ENCODE peak calls at places on chromosomes 12 and 14, in five cellular contexts. One of them, this sample, is unnamed.

GRCh38 chr12:76020281-76020680 is 11.3 kb downstream of the PHLDA1 start:
- DNase-seq in astrocyte of the spinal cord: peak
- DNase-seq in fibroblast of pulmonary artery: peak
- DNase-seq in cardiac muscle cell: peak
- DNase-seq in endothelial cell of umbilical vein: no peak
- DNase-seq in this sample: peak

GRCh38 chr12:52464921-52465320 is 8.7 kb downstream of the KRT6C start:
- DNase-seq in endothelial cell of umbilical vein: no peak
- DNase-seq in cardiac muscle cell: no peak
- DNase-seq in fibroblast of pulmonary artery: no peak
- DNase-seq in astrocyte of the spinal cord: no peak
- DNase-seq in this sample: no peak

GRCh38 chr14:105532735-105533141 is 6.4 kb downstream of the TMEM121 start:
- DNase-seq in cardiac muscle cell: peak
- DNase-seq in astrocyte of the spinal cord: no peak
- DNase-seq in fibroblast of pulmonary artery: peak
- DNase-seq in endothelial cell of umbilical vein: no peak
- DNase-seq in this sample: peak

GRCh38 chr12:7130791-7131501 is 775 bp downstream of the CLSTN3 start:
- DNase-seq in endothelial cell of umbilical vein: peak
- DNase-seq in fibroblast of pulmonary artery: peak
- DNase-seq in astrocyte of the spinal cord: peak
- DNase-seq in cardiac muscle cell: peak
- DNase-seq in this sample: peak

GRCh38 chr12:101536069-101536674 is 58.6 kb upstream of the MYBPC1 start:
- DNase-seq in endothelial cell of umbilical vein: no peak
- DNase-seq in fibroblast of pulmonary artery: no peak
- DNase-seq in astrocyte of the spinal cord: no peak
- DNase-seq in cardiac muscle cell: no peak
- DNase-seq in this sample: no peak

GRCh38 chr12:109946505-109946904 is 46.4 kb downstream of the TCHP start:
- DNase-seq in endothelial cell of umbilical vein: peak
- DNase-seq in fibroblast of pulmonary artery: peak
- DNase-seq in astrocyte of the spinal cord: peak
- DNase-seq in cardiac muscle cell: peak
- DNase-seq in this sample: peak

GRCh38 chr12:24835377-24835776 is 113.5 kb downstream of the BCAT1 start:
- DNase-seq in endothelial cell of umbilical vein: no peak
- DNase-seq in astrocyte of the spinal cord: no peak
- DNase-seq in cardiac muscle cell: no peak
- DNase-seq in fibroblast of pulmonary artery: no peak
- DNase-seq in this sample: no peak

GRCh38 chr14:99513946-99514551 is 32.8 kb downstream of the CCNK start:
- DNase-seq in cardiac muscle cell: no peak
- DNase-seq in astrocyte of the spinal cord: no peak
- DNase-seq in fibroblast of pulmonary artery: no peak
- DNase-seq in endothelial cell of umbilical vein: no peak
- DNase-seq in this sample: no peak

GRCh38 chr14:46451800-46452199 is 199.8 kb downstream of the RPL10L start:
- DNase-seq in fibroblast of pulmonary artery: no peak
- DNase-seq in cardiac muscle cell: no peak
- DNase-seq in endothelial cell of umbilical vein: no peak
- DNase-seq in astrocyte of the spinal cord: no peak
- DNase-seq in this sample: no peak

GRCh38 chr12:123971770-123972447 is 722 bp downstream of the CCDC92 start:
- DNase-seq in cardiac muscle cell: peak
- DNase-seq in fibroblast of pulmonary artery: peak
- DNase-seq in astrocyte of the spinal cord: peak
- DNase-seq in endothelial cell of umbilical vein: no peak
- DNase-seq in this sample: no peak

GRCh38 chr14:105411017-105411941 is 8.3 kb upstream of the MTA1 start:
- DNase-seq in endothelial cell of umbilical vein: peak
- DNase-seq in fibroblast of pulmonary artery: peak
- DNase-seq in astrocyte of the spinal cord: peak
- DNase-seq in cardiac muscle cell: peak
- DNase-seq in this sample: peak

GRCh38 chr12:92080390-92081285 is 65.0 kb downstream of the BTG1 start:
- DNase-seq in endothelial cell of umbilical vein: no peak
- DNase-seq in fibroblast of pulmonary artery: peak
- DNase-seq in cardiac muscle cell: peak
- DNase-seq in astrocyte of the spinal cord: peak
- DNase-seq in this sample: peak

GRCh38 chr12:94750891-94751290 is 100.5 kb upstream of the TMCC3 start:
- DNase-seq in cardiac muscle cell: no peak
- DNase-seq in endothelial cell of umbilical vein: no peak
- DNase-seq in astrocyte of the spinal cord: no peak
- DNase-seq in fibroblast of pulmonary artery: no peak
- DNase-seq in this sample: no peak

GRCh38 chr12:4270670-4271432 is 2.7 kb upstream of the CCND2 start:
- DNase-seq in endothelial cell of umbilical vein: peak
- DNase-seq in astrocyte of the spinal cord: no peak
- DNase-seq in cardiac muscle cell: no peak
- DNase-seq in fibroblast of pulmonary artery: peak
- DNase-seq in this sample: no peak

GRCh38 chr12:95231190-95231589 is 13.6 kb downstream of the VEZT start:
- DNase-seq in fibroblast of pulmonary artery: peak
- DNase-seq in endothelial cell of umbilical vein: peak
- DNase-seq in astrocyte of the spinal cord: peak
- DNase-seq in cardiac muscle cell: peak
- DNase-seq in this sample: peak

GRCh38 chr12:12399161-12399560 is 42.3 kb downstream of the BORCS5 start:
- DNase-seq in astrocyte of the spinal cord: no peak
- DNase-seq in endothelial cell of umbilical vein: no peak
- DNase-seq in fibroblast of pulmonary artery: no peak
- DNase-seq in cardiac muscle cell: no peak
- DNase-seq in this sample: no peak

GRCh38 chr12:107435520-107435919 is 250.1 kb upstream of the PWP1 start:
- DNase-seq in endothelial cell of umbilical vein: peak
- DNase-seq in astrocyte of the spinal cord: no peak
- DNase-seq in cardiac muscle cell: no peak
- DNase-seq in fibroblast of pulmonary artery: peak
- DNase-seq in this sample: no peak

GRCh38 chr12:95884998-95885397 is 26.2 kb downstream of the SNRPF start:
- DNase-seq in fibroblast of pulmonary artery: no peak
- DNase-seq in astrocyte of the spinal cord: no peak
- DNase-seq in endothelial cell of umbilical vein: peak
- DNase-seq in cardiac muscle cell: no peak
- DNase-seq in this sample: no peak

GRCh38 chr12:54386781-54387467 is 2.4 kb upstream of the ZNF385A start:
- DNase-seq in endothelial cell of umbilical vein: no peak
- DNase-seq in fibroblast of pulmonary artery: no peak
- DNase-seq in cardiac muscle cell: no peak
- DNase-seq in astrocyte of the spinal cord: no peak
- DNase-seq in this sample: no peak

GRCh38 chr12:54388214-54389138 is 3.9 kb upstream of the ZNF385A start:
- DNase-seq in cardiac muscle cell: no peak
- DNase-seq in fibroblast of pulmonary artery: no peak
- DNase-seq in astrocyte of the spinal cord: no peak
- DNase-seq in endothelial cell of umbilical vein: no peak
- DNase-seq in this sample: no peak

GRCh38 chr12:54384591-54385041 is at the start of gene ZNF385A:
- DNase-seq in endothelial cell of umbilical vein: no peak
- DNase-seq in fibroblast of pulmonary artery: no peak
- DNase-seq in cardiac muscle cell: no peak
- DNase-seq in astrocyte of the spinal cord: no peak
- DNase-seq in this sample: no peak

GRCh38 chr12:54383041-54383609 is 1.4 kb downstream of the ZNF385A start:
- DNase-seq in cardiac muscle cell: peak
- DNase-seq in endothelial cell of umbilical vein: peak
- DNase-seq in fibroblast of pulmonary artery: peak
- DNase-seq in astrocyte of the spinal cord: peak
- DNase-seq in this sample: peak

GRCh38 chr12:54385251-54385914 is 850 bp upstream of the ZNF385A start:
- DNase-seq in astrocyte of the spinal cord: no peak
- DNase-seq in fibroblast of pulmonary artery: no peak
- DNase-seq in cardiac muscle cell: no peak
- DNase-seq in endothelial cell of umbilical vein: no peak
- DNase-seq in this sample: no peak
- H3K4me3 ChIP-seq in astrocyte of the spinal cord: no peak
- H3K4me3 ChIP-seq in fibroblast of pulmonary artery: no peak
- H3K4me3 ChIP-seq in cardiac muscle cell: no peak
- H3K4me3 ChIP-seq in endothelial cell of umbilical vein: no peak
- H3K4me3 ChIP-seq in this sample: no peak

GRCh38 chr12:119649202-119649808 is 18.6 kb upstream of the PRKAB1 start:
- DNase-seq in endothelial cell of umbilical vein: no peak
- DNase-seq in cardiac muscle cell: peak
- DNase-seq in fibroblast of pulmonary artery: peak
- DNase-seq in astrocyte of the spinal cord: peak
- DNase-seq in this sample: peak

GRCh38 chr12:119652665-119653064 is 15.3 kb upstream of the PRKAB1 start:
- DNase-seq in cardiac muscle cell: no peak
- DNase-seq in endothelial cell of umbilical vein: no peak
- DNase-seq in astrocyte of the spinal cord: no peak
- DNase-seq in fibroblast of pulmonary artery: no peak
- DNase-seq in this sample: no peak
- TF ChIP-seq CTCF in cardiac muscle cell: no peak
- TF ChIP-seq CTCF in endothelial cell of umbilical vein: no peak
- TF ChIP-seq CTCF in astrocyte of the spinal cord: no peak
- TF ChIP-seq CTCF in fibroblast of pulmonary artery: no peak
- TF ChIP-seq CTCF in this sample: no peak

DNA sequence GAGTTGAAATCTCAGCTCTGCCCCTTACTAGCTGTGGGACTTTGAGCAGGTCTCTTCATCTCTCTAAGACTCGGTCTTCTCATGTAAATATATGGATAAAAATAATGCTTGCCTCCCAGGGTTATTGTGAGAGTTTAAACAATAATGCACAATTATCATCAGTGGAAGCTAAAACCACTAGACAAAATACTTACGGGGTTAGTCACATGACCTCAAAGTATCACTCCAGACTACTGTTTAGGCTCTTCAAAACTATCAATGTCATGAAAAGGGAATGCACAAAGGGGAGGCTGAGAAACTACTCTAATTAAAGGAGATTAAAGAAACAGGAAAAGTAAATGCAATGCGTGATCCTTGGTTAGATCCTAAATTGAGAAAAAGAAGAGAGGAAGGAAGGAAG is 24.5 kb upstream of the TSPAN11 start:
- DNase-seq in cardiac muscle cell: no peak
- DNase-seq in astrocyte of the spinal cord: no peak
- DNase-seq in endothelial cell of umbilical vein: no peak
- DNase-seq in fibroblast of pulmonary artery: no peak
- DNase-seq in this sample: no peak
- H3K4me3 ChIP-seq in cardiac muscle cell: no peak
- H3K4me3 ChIP-seq in astrocyte of the spinal cord: no peak
- H3K4me3 ChIP-seq in endothelial cell of umbilical vein: no peak
- H3K4me3 ChIP-seq in fibroblast of pulmonary artery: no peak
- H3K4me3 ChIP-seq in this sample: no peak

GRCh38 chr14:54722791-54723432 is 156.0 kb downstream of the SAMD4A start:
- DNase-seq in fibroblast of pulmonary artery: peak
- DNase-seq in cardiac muscle cell: peak
- DNase-seq in astrocyte of the spinal cord: peak
- DNase-seq in endothelial cell of umbilical vein: peak
- DNase-seq in this sample: peak
- TF ChIP-seq CTCF in fibroblast of pulmonary artery: peak
- TF ChIP-seq CTCF in cardiac muscle cell: peak
- TF ChIP-seq CTCF in astrocyte of the spinal cord: peak
- TF ChIP-seq CTCF in endothelial cell of umbilical vein: peak
- TF ChIP-seq CTCF in this sample: peak

DNA sequence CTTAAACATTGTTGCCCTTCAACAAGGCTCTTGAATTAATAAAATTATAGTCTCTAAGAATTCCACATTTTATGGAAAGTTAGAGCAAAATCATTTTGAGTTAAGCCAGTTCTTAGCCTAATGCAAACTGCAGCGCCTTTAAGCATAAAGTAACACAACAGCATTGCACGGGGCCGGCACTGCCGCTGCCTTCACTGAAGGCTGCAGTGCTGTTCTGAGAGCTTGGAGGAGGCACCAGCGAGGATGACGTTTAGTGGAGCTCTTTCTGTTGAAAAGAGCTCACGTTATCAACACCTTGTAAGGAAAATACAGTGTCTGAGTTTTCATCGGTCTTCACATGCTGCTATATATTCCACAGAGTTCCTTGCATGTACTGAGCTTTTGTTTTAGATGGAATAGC is 38.3 kb upstream of the DYNC1H1 start:
- DNase-seq in endothelial cell of umbilical vein: no peak
- DNase-seq in fibroblast of pulmonary artery: no peak
- DNase-seq in cardiac muscle cell: no peak
- DNase-seq in astrocyte of the spinal cord: no peak
- DNase-seq in this sample: no peak
- H3K4me3 ChIP-seq in endothelial cell of umbilical vein: no peak
- H3K4me3 ChIP-seq in fibroblast of pulmonary artery: no peak
- H3K4me3 ChIP-seq in cardiac muscle cell: no peak
- H3K4me3 ChIP-seq in astrocyte of the spinal cord: no peak
- H3K4me3 ChIP-seq in this sample: no peak

GRCh38 chr14:91599966-91600365 is 89.9 kb upstream of the PPP4R3A start:
- DNase-seq in fibroblast of pulmonary artery: no peak
- DNase-seq in endothelial cell of umbilical vein: no peak
- DNase-seq in cardiac muscle cell: no peak
- DNase-seq in astrocyte of the spinal cord: no peak
- DNase-seq in this sample: peak
- TF ChIP-seq CTCF in fibroblast of pulmonary artery: no peak
- TF ChIP-seq CTCF in endothelial cell of umbilical vein: no peak
- TF ChIP-seq CTCF in cardiac muscle cell: no peak
- TF ChIP-seq CTCF in astrocyte of the spinal cord: no peak
- TF ChIP-seq CTCF in this sample: no peak

This sample was measured in fibroblast of the aortic adventitia.